ENCODE peak calls at places on chromosome 22, in ten cellular contexts. Y, V, J, P, D, I, A, O, S and L are unnamed samples. For H3K4me1, the result is how much of the 10 kb centered on the place peaks cover.

GRCh38 chr22:18954333-18954732 is 18.2 kb upstream of the PRODH start:
- DNase-seq in Y (peak), V (peak), J (peak), P (peak), D (peak), I (no peak), A (peak), O (peak), S (peak), L (peak)

GRCh38 chr22:32312748-32313147 is 44.9 kb upstream of the RFPL3 start:
- DNase-seq in Y (no peak), V (no peak), J (no peak), P (no peak), D (no peak), I (no peak), A (no peak), O (no peak), S (no peak), L (no peak)

GRCh38 chr22:47055461-47055860 is 293.0 kb downstream of the TBC1D22A start:
- DNase-seq in Y (no peak), V (no peak), J (no peak), P (no peak), D (no peak), I (no peak), A (no peak), O (no peak), S (no peak), L (no peak)

GRCh38 chr22:46292727-46293126 is 3.9 kb upstream of the GTSE1 start:
- DNase-seq in Y (no peak), V (no peak), J (no peak), P (no peak), D (no peak), I (no peak), A (no peak), O (no peak), S (no peak), L (no peak)

GRCh38 chr22:26887456-26887855 is 230.1 kb downstream of the MIAT start:
- DNase-seq in Y (peak), V (peak), J (no peak), P (no peak), D (no peak), I (peak), A (peak), O (peak), S (no peak), L (no peak)

GRCh38 chr22:29773233-29773632 is 6.1 kb downstream of the UQCR10 start:
- DNase-seq in Y (peak), V (peak), J (no peak), P (no peak), D (peak), I (peak), A (peak), O (no peak), S (peak), L (peak)

GRCh38 chr22:46564084-46564714 is 26.8 kb upstream of the CELSR1 start:
- DNase-seq in Y (no peak), V (no peak), J (no peak), P (no peak), D (no peak), I (no peak), A (no peak), O (peak), S (no peak), L (no peak)

GRCh38 chr22:41801147-41801819 is 804 bp downstream of the CCDC134 start:
- DNase-seq in Y (no peak), V (no peak), J (peak), P (peak), D (no peak), I (no peak), A (no peak), O (no peak), S (no peak), L (peak)

GRCh38 chr22:20428496-20429253 is 8.9 kb downstream of the SCARF2 start:
- DNase-seq in Y (no peak), V (no peak), J (no peak), P (no peak), D (no peak), I (no peak), A (no peak), O (no peak), S (no peak), L (no peak)

GRCh38 chr22:41925783-41926460 is 684 bp downstream of the TNFRSF13C start:
- DNase-seq in Y (peak), V (peak), J (peak), P (peak), D (no peak), I (no peak), A (no peak), O (peak), S (peak), L (peak)

DNA sequence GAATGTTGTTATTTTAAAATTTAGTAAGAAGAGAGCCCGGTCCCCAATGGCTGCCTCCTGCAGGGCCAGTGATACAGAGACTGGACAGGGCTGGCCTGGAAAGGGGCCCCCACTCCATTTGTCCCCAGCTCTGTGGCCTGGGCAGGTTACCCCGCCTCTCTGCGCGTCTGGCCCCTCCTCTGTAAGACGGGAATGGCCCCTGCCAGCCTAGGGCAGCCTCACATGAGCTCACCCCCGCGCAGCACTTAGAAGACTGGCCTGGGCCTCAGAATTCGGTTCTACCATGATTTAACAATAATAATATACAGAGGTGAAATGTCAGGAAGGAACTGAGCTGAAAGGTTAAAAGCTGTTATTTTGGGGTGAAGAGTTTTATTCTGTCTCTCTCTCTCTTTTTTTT is 1.3 kb downstream of the APOBEC3G start:
- DNase-seq in Y (no peak), V (no peak), J (no peak), P (no peak), D (no peak), I (no peak), A (no peak), O (no peak), S (no peak), L (no peak)
- H3K4me1 ChIP-seq in Y (under half), V (under half), J (half or more), P (under half), D (under half), I (under half), A (under half), O (under half), S (under half), L (under half)

GRCh38 chr22:39214006-39214382 is 30.8 kb downstream of the PDGFB start:
- DNase-seq in Y (no peak), V (no peak), J (no peak), P (no peak), D (no peak), I (no peak), A (peak), O (no peak), S (peak), L (peak)

GRCh38 chr22:39215430-39216142 is 29.2 kb downstream of the PDGFB start:
- DNase-seq in Y (no peak), V (no peak), J (peak), P (no peak), D (peak), I (no peak), A (no peak), O (peak), S (no peak), L (peak)

GRCh38 chr22:39215070-39215396 is 29.7 kb downstream of the PDGFB start:
- DNase-seq in Y (no peak), V (no peak), J (no peak), P (no peak), D (no peak), I (no peak), A (no peak), O (no peak), S (no peak), L (no peak)

GRCh38 chr22:39214383-39215069 is 30.3 kb downstream of the PDGFB start:
- DNase-seq in Y (peak), V (peak), J (no peak), P (no peak), D (peak), I (peak), A (peak), O (peak), S (peak), L (peak)

DNA sequence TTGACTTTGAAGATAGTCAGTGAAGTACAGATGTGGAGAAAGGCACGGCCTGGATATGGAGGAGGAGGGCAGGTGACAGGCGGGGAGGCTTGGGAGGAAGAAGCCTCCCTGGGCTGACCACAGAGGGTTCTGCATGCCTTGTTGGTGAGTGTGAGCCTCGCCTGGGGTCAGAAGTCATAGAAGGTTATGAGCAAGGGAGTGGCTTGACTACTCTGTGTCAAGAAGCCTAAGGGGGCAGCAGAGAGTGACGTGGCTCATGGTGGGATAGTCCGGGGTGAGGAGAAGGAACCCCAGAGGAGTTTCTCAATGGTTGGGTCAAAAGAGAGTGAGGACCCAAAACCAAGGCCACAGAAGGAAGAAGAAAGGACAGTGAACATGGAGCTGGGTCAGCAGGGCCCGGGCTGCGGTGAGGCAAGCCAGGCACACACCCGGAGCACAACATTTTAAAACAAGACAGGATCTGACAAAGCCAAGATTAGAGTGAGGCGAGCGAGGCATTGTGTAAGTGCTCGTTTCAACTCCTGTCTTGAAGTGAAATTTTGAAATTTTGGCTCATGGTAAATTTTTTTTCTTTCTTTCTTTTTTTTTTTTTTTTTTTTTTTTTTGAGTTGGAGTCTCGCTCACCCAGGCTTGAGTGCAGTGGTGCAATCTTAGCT is 31.9 kb downstream of the PDGFB start:
- DNase-seq in Y (peak), V (no peak), J (no peak), P (no peak), D (peak), I (no peak), A (peak), O (peak), S (peak), L (peak)
- H3K4me2 ChIP-seq in Y (no peak), V (no peak), J (no peak), P (no peak), D (peak), I (peak), A (peak), O (no peak), S (peak), L (peak)

GRCh38 chr22:44925465-44926123 is 84.2 kb downstream of the PHF21B start:
- DNase-seq in Y (no peak), V (no peak), J (no peak), P (no peak), D (no peak), I (no peak), A (no peak), O (no peak), S (no peak), L (no peak)
- H3K4me1 ChIP-seq in Y (under half), V (under half), J (under half), P (under half), D (under half), I (under half), A (under half), O (under half), S (under half), L (under half)

GRCh38 chr22:28544431-28544868 is 135.2 kb downstream of the TTC28 start:
- DNase-seq in Y (peak), V (no peak), J (no peak), P (no peak), D (no peak), I (no peak), A (peak), O (no peak), S (peak), L (peak)

GRCh38 chr22:28542980-28543621 is 136.5 kb downstream of the TTC28 start:
- DNase-seq in Y (no peak), V (no peak), J (no peak), P (no peak), D (no peak), I (no peak), A (no peak), O (no peak), S (no peak), L (no peak)

GRCh38 chr22:28548411-28548810 is 131.2 kb downstream of the TTC28 start:
- DNase-seq in Y (peak), V (no peak), J (no peak), P (no peak), D (no peak), I (no peak), A (no peak), O (no peak), S (no peak), L (no peak)

DNA sequence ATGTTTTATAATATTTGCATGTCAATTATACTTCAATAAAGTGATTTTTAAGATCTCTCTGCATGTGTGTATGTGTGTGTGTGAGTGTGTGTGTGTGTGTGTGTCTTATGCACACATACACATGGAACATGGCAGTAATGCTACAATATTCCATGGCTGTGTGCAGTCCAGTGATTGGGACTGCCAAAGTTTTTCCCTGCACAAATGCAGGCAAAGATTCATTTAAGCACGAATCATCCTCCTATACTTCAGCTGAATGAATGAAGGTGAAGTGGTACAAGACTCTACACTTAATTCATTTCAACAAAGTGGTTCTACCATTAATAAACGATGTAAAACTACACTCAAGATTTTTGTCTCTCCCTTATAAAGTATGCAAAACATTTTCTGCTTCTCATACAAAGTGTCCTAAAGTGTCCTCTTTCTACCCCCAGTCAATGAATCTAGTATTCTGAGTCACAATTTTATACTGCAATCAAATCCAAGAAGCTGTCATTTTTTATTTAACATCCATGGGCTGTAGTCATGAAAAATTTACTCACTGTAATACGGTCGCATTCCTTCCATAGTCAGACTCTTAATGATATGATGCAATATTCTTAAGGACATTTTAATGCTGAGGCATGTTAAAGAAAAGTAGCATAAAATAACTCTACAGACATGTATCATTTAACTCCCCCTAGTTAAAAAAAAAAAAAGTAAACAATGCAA is 132.4 kb downstream of the TTC28 start:
- DNase-seq in Y (peak), V (peak), J (no peak), P (no peak), D (peak), I (peak), A (no peak), O (no peak), S (peak), L (peak)
- H3K4me2 ChIP-seq in Y (no peak), V (peak), J (no peak), P (no peak), D (peak), I (no peak), A (no peak), O (no peak), S (no peak), L (no peak)

GRCh38 chr22:22924369-22925145 is 36.9 kb downstream of the IGLL5 start:
- DNase-seq in Y (no peak), V (no peak), J (no peak), P (no peak), D (no peak), I (no peak), A (no peak), O (no peak), S (no peak), L (no peak)

GRCh38 chr22:22922954-22923319 is 35.3 kb downstream of the IGLL5 start:
- DNase-seq in Y (no peak), V (no peak), J (no peak), P (no peak), D (no peak), I (no peak), A (no peak), O (no peak), S (no peak), L (no peak)

GRCh38 chr22:22923379-22923778 is 35.8 kb downstream of the IGLL5 start:
- DNase-seq in Y (no peak), V (no peak), J (no peak), P (no peak), D (no peak), I (no peak), A (no peak), O (no peak), S (no peak), L (no peak)

GRCh38 chr22:22925146-22925794 is 37.7 kb downstream of the IGLL5 start:
- DNase-seq in Y (no peak), V (no peak), J (no peak), P (no peak), D (no peak), I (no peak), A (no peak), O (no peak), S (no peak), L (no peak)

DNA sequence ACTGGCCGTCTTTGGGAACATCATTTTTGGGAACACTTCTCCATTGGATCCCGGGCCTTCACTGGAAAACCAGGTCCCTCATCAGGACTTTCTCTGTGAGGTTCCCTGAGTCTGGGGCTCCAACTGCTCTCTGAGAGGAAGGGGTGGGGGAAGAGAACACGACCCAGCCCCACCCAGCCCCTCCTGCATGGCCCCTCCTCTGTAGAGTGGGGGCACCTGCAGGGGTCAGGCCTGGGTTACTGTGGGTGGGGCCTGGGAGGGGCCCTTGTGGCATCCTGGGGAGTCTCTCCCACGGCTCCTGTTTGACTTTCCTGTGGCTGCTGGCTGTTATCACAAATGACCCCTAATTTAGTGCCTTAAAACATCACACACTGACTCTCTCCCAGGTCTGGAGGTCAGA is 36.3 kb downstream of the IGLL5 start:
- DNase-seq in Y (no peak), V (no peak), J (no peak), P (no peak), D (no peak), I (no peak), A (no peak), O (no peak), S (no peak), L (no peak)
- H3K4me1 ChIP-seq in Y (under half), V (under half), J (half or more), P (under half), D (under half), I (under half), A (under half), O (under half), S (under half), L (under half)

GRCh38 chr22:24871611-24872205 is 65.7 kb downstream of the SGSM1 start:
- DNase-seq in Y (peak), V (no peak), J (no peak), P (peak), D (no peak), I (no peak), A (no peak), O (no peak), S (no peak), L (no peak)
- H3K4me2 ChIP-seq in Y (no peak), V (no peak), J (no peak), P (no peak), D (no peak), I (no peak), A (no peak), O (no peak), S (no peak), L (no peak)

GRCh38 chr22:44724859-44725258 is 22.9 kb downstream of the PRR5 start:
- DNase-seq in Y (no peak), V (no peak), J (no peak), P (no peak), D (no peak), I (no peak), A (no peak), O (no peak), S (no peak), L (no peak)

GRCh38 chr22:44726439-44726838 is 24.4 kb downstream of the PRR5 start:
- DNase-seq in Y (no peak), V (no peak), J (no peak), P (no peak), D (no peak), I (no peak), A (no peak), O (no peak), S (no peak), L (no peak)

GRCh38 chr22:44728761-44729261 is 23.6 kb upstream of the ARHGAP8 start:
- DNase-seq in Y (no peak), V (no peak), J (no peak), P (no peak), D (no peak), I (no peak), A (no peak), O (no peak), S (no peak), L (no peak)

GRCh38 chr22:44727709-44728108 is 24.7 kb upstream of the ARHGAP8 start:
- DNase-seq in Y (no peak), V (no peak), J (no peak), P (no peak), D (no peak), I (no peak), A (no peak), O (no peak), S (no peak), L (no peak)

DNA sequence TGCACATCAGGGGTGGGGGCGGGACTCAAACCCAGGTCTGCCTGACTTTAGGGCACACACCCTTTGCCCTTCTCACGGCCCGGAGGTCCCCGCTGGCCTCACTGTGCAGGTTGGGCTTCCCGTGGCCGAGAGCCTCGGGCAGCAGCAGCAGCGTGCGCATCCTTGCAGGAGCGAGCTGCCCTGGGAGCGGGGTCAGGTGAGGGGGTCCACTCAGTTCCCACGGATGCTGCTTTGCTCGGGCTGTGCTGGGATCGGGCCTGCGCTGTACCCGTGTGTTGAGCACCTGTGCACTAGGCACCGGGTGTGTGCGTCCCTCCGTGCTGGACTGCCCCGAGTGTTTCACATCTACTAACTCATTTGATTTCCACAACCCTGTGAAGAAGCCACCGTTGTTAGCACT is 25.1 kb downstream of the PRR5 start:
- DNase-seq in Y (no peak), V (no peak), J (no peak), P (no peak), D (no peak), I (no peak), A (no peak), O (no peak), S (no peak), L (no peak)
- H3K4me1 ChIP-seq in Y (under half), V (under half), J (under half), P (under half), D (under half), I (under half), A (under half), O (under half), S (under half), L (under half)

GRCh38 chr22:40509401-40510134 is 127.0 kb downstream of the MRTFA start:
- DNase-seq in Y (peak), V (peak), J (no peak), P (no peak), D (no peak), I (peak), A (peak), O (no peak), S (no peak), L (peak)
- H3K4me2 ChIP-seq in Y (peak), V (peak), J (peak), P (no peak), D (peak), I (peak), A (peak), O (no peak), S (no peak), L (peak)